ENCODE peak calls at places on chromosomes 16 and 17, in nine cellular contexts. L is NT2/D1; M is fibroblast of lung; A is astrocyte of the hippocampus; P is amniotic stem cell; W is caudate nucleus; J is tibial nerve; I is ELF-1; N is activated CD4-positive, alpha-beta T cell treated with anti-CD3 and anti-CD28 coated beads for 36 hours. G is an unnamed sample.

GRCh38 chr16:5560084-5560483 is 462.5 kb upstream of the EEF2KMT start:
- DNase-seq in J (no peak), L (no peak), N (peak; percentile 16), A (no peak), P (no peak), M (no peak), I (no peak), W (no peak), G (peak; percentile 36)

GRCh38 chr17:38742431-38743308 is 5.5 kb downstream of the PCGF2 start:
- DNase-seq in M (peak; percentile 67), L (no peak), P (no peak), A (peak; percentile 87), I (no peak), N (no peak), J (peak; percentile 96), W (no peak), G (no peak)

GRCh38 chr17:8338806-8339205 is 834 bp upstream of the ODF4 start:
- DNase-seq in J (no peak), L (no peak), A (no peak), N (no peak), I (no peak), W (no peak), M (no peak), P (no peak), G (no peak)

GRCh38 chr17:78532922-78533640 is 44.1 kb downstream of the DNAH17 start:
- DNase-seq in J (no peak), A (peak; percentile 87), P (no peak), W (no peak), L (no peak), N (peak; percentile 61), I (no peak), M (peak; percentile 85), G (no peak)

GRCh38 chr17:51636291-51636690 is 375.9 kb downstream of the UTP18 start:
- DNase-seq in A (no peak), P (no peak), L (peak; percentile 32), M (no peak), J (no peak), I (peak; percentile 22), N (no peak), W (no peak), G (peak; percentile 63)

GRCh38 chr16:48131201-48131600 is 24.6 kb downstream of the ABCC12 start:
- DNase-seq in J (no peak), I (no peak), P (no peak), M (no peak), W (no peak), N (no peak), L (no peak), A (no peak), G (no peak)

GRCh38 chr16:49620868-49621239 is 235.1 kb downstream of the ZNF423 start:
- DNase-seq in P (no peak), J (no peak), I (no peak), L (no peak), N (no peak), M (no peak), A (peak; percentile 40), W (no peak), G (peak; percentile 52)

GRCh38 chr16:3254309-3254708 is 2.1 kb downstream of the MEFV start:
- DNase-seq in M (no peak), J (no peak), P (no peak), A (no peak), I (no peak), N (no peak), L (no peak), W (no peak), G (no peak)

GRCh38 chr16:68287276-68288251 is 23.2 kb downstream of the SLC7A6OS start:
- DNase-seq in P (peak; percentile 37), A (peak; percentile 69), N (peak; percentile 64), L (no peak), M (peak; percentile 76), I (no peak), W (no peak), J (peak; percentile 82), G (peak; percentile 71)

GRCh38 chr16:89117239-89117974 is 23.8 kb downstream of the ACSF3 start:
- DNase-seq in N (no peak), W (no peak), J (no peak), L (no peak), P (no peak), A (no peak), M (no peak), I (no peak), G (no peak)

GRCh38 chr16:3059041-3059722 is 6.3 kb upstream of the IL32 start:
- DNase-seq in P (peak; percentile 86), J (peak; percentile 42), A (peak; percentile 96), M (peak; percentile 79), N (peak; percentile 93), L (peak; percentile 85), I (peak; percentile 96), W (peak; percentile 47), G (peak; percentile 98)

GRCh38 chr17:2029911-2030778 is at the start of gene DPH1:
- DNase-seq in L (no peak), W (peak; percentile 51), J (peak; percentile 82), I (peak; percentile 90), A (peak; percentile 95), P (peak; percentile 85), M (peak; percentile 90), N (peak; percentile 94), G (peak; percentile 95)

GRCh38 chr16:55391760-55392375 is 67.9 kb downstream of the IRX6 start:
- DNase-seq in J (no peak), W (no peak), M (no peak), A (no peak), L (no peak), P (no peak), I (no peak), N (no peak), G (no peak)

GRCh38 chr17:78168906-78169793 is 769 bp downstream of the SYNGR2 start:
- DNase-seq in N (peak; percentile 78), W (peak; percentile 16), A (peak; percentile 70), J (peak; percentile 38), L (no peak), M (peak; percentile 43), P (peak; percentile 24), I (peak; percentile 52), G (peak; percentile 88)

GRCh38 chr17:43018008-43018853 is 4.0 kb downstream of the VAT1 start:
- DNase-seq in M (no peak), A (peak; percentile 42), J (no peak), N (peak; percentile 45), W (no peak), L (no peak), P (no peak), I (peak; percentile 51), G (peak; percentile 81)

GRCh38 chr16:89598199-89598598 is 15.2 kb upstream of the DPEP1 start:
- DNase-seq in N (peak; percentile 40), P (no peak), M (no peak), W (no peak), J (no peak), L (no peak), I (no peak), A (no peak), G (no peak)

GRCh38 chr17:67280279-67280678 is 35.3 kb upstream of the HELZ start:
- DNase-seq in J (peak; percentile 60), M (peak; percentile 19), P (no peak), W (no peak), I (no peak), A (no peak), L (no peak), N (no peak), G (no peak)

GRCh38 chr17:63515426-63515825 is 7.7 kb upstream of the KCNH6 start:
- DNase-seq in W (no peak), A (no peak), M (no peak), J (no peak), I (no peak), N (no peak), P (no peak), L (no peak), G (no peak)

GRCh38 chr17:83196973-83197880 is 117.8 kb downstream of the METRNL start:
- DNase-seq in J (peak; percentile 21), M (no peak), A (peak; percentile 13), L (no peak), W (no peak), N (peak; percentile 3), I (no peak), P (no peak), G (no peak)

GRCh38 chr17:43042025-43042424 is 17.0 kb downstream of the RND2 start:
- DNase-seq in A (no peak), N (no peak), L (no peak), M (peak; percentile 17), I (no peak), J (no peak), W (no peak), P (no peak), G (no peak)

GRCh38 chr16:72938426-72939164 is 109.3 kb downstream of the ZFHX3 start:
- DNase-seq in M (peak; percentile 88), W (no peak), I (no peak), N (no peak), A (peak; percentile 77), L (no peak), J (peak; percentile 90), P (no peak), G (peak; percentile 73)

GRCh38 chr17:30376621-30377452 is 1.9 kb upstream of the CPD start:
- DNase-seq in W (no peak), I (peak; percentile 56), L (no peak), A (peak; percentile 49), M (peak; percentile 75), P (peak; percentile 53), J (peak; percentile 15), N (peak; percentile 82), G (no peak)

GRCh38 chr16:49630783-49631182 is 225.1 kb downstream of the ZNF423 start:
- DNase-seq in I (no peak), P (no peak), J (no peak), M (no peak), A (no peak), N (no peak), W (no peak), L (no peak), G (peak; percentile 29)

GRCh38 chr16:11759163-11759834 is 16.6 kb upstream of the TXNDC11 start:
- DNase-seq in L (no peak), M (no peak), N (no peak), W (no peak), J (no peak), P (no peak), A (no peak), I (no peak), G (no peak)

GRCh38 chr17:81821147-81821546 is 11.9 kb downstream of the MCRIP1 start:
- DNase-seq in N (peak; percentile 39), A (no peak), I (no peak), M (no peak), P (no peak), L (no peak), J (no peak), W (no peak), G (no peak)

GRCh38 chr16:87163637-87164036 is 153.6 kb downstream of the C16orf95 start:
- DNase-seq in L (no peak), W (no peak), J (no peak), A (no peak), N (no peak), P (no peak), I (no peak), M (no peak), G (no peak)

GRCh38 chr16:75099075-75099667 is 17.4 kb downstream of the LDHD start:
- DNase-seq in M (no peak), J (no peak), N (no peak), P (no peak), I (no peak), A (no peak), W (no peak), L (no peak), G (peak; percentile 56)

GRCh38 chr17:83195330-83196087 is 116.1 kb downstream of the METRNL start:
- DNase-seq in N (peak; percentile 17), I (no peak), M (peak; percentile 38), J (peak; percentile 41), L (no peak), W (no peak), A (peak; percentile 83), P (no peak), G (no peak)

GRCh38 chr16:35523991-35524390 is 2064.6 kb downstream of the TP53TG3F start:
- DNase-seq in J (no peak), N (no peak), I (no peak), P (no peak), W (no peak), M (no peak), A (no peak), L (no peak), G (no peak)

GRCh38 chr17:81457396-81457795 is 55.2 kb downstream of the ACTG1 start:
- DNase-seq in J (no peak), L (no peak), A (no peak), W (no peak), M (no peak), N (no peak), P (no peak), I (no peak), G (no peak)

GRCh38 chr17:56891751-56892150 is 22.1 kb downstream of the TRIM25 start:
- DNase-seq in A (no peak), I (peak; percentile 46), J (no peak), P (no peak), N (peak; percentile 71), W (no peak), M (no peak), L (no peak), G (peak; percentile 56)

G was measured in islet precursor cell.